ENCODE peak calls at places on chromosomes 6 and 20, in four cellular contexts. A is HepG2, J is A549, V is K562. T is an unnamed sample.

GRCh38 chr6:143061597-143062385 is 1.1 kb downstream of the AIG1 start:
- DNase-seq in A (peak; percentile 86), J (no peak), V (no peak), T (no peak)

GRCh38 chr6:14827366-14827765 is 418.5 kb upstream of the JARID2 start:
- DNase-seq in A (no peak), V (no peak), J (no peak), T (no peak)

GRCh38 chr6:13421425-13422057 is 65.9 kb downstream of the GFOD1 start:
- DNase-seq in J (no peak), A (no peak), V (no peak), T (no peak)

GRCh38 chr6:101614774-101615173 is 221.3 kb downstream of the GRIK2 start:
- DNase-seq in V (no peak), A (no peak), J (no peak), T (no peak)

GRCh38 chr6:3458706-3459421 is 2.0 kb upstream of the SLC22A23 start:
- DNase-seq in V (no peak), A (no peak), J (no peak), T (no peak)

GRCh38 chr6:2259002-2259494 is 13.6 kb upstream of the GMDS start:
- DNase-seq in A (peak; percentile 97), V (no peak), J (no peak), T (no peak)

GRCh38 chr6:27096834-27097511 is 150.5 kb upstream of the PRSS16 start:
- DNase-seq in A (no peak), V (no peak), J (peak; percentile 47), T (no peak)

GRCh38 chr20:38349856-38350255 is 3.6 kb downstream of the LBP start:
- DNase-seq in J (no peak), V (no peak), A (no peak), T (no peak)

GRCh38 chr6:118876201-118876600 is 17.8 kb upstream of the ASF1A start:
- DNase-seq in J (peak; percentile 6), A (peak; percentile 39), V (no peak), T (no peak)

GRCh38 chr6:129860901-129861665 is at the start of gene TMEM244:
- DNase-seq in J (no peak), A (no peak), V (no peak), T (no peak)

DNA sequence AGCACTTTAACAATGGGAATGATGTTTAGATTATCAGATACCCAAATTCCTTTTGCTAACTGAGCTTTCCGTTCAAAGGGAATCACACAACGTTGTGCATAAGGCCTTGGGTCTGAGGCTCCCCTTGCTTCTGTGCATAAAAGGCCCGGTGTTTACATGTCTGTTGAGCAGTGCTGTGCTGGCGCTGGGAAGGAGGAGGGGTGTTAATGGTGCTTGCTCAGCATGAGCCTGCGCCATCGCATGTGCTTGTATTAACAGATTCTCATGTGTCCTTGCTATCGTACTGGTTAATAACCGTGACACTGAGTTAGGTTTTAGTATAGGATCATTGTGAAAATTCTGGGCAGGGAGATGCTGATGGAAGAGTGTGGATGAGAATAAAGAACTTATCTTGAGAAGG is 62.2 kb upstream of the TRAF3IP2 start:
- DNase-seq in A (no peak), V (no peak), J (no peak), T (no peak)
- TF ChIP-seq REST in A (no peak), V (no peak), J (no peak), T (no peak)

GRCh38 chr6:105330913-105331312 is 72.0 kb downstream of the PREP start:
- DNase-seq in J (no peak), V (no peak), A (no peak), T (no peak)

GRCh38 chr6:105326216-105326615 is 76.7 kb downstream of the PREP start:
- DNase-seq in J (no peak), V (no peak), A (peak; percentile 52), T (no peak)

GRCh38 chr6:105330364-105330763 is 72.5 kb downstream of the PREP start:
- DNase-seq in V (no peak), A (no peak), J (no peak), T (no peak)

GRCh38 chr6:105324386-105325000 is 78.4 kb downstream of the PREP start:
- DNase-seq in V (no peak), J (no peak), A (no peak), T (no peak)

GRCh38 chr6:105326838-105327745 is 75.8 kb downstream of the PREP start:
- DNase-seq in A (no peak), V (no peak), J (no peak), T (no peak)
- TF ChIP-seq ESRRA in A (no peak), V (no peak), J (no peak), T (no peak)

GRCh38 chr6:99492137-99492536 is 23.1 kb downstream of the USP45 start:
- DNase-seq in J (no peak), A (no peak), V (no peak), T (no peak)
- TF ChIP-seq REST in J (no peak), A (no peak), V (no peak), T (no peak)

GRCh38 chr6:146429831-146430230 is 113.8 kb upstream of the RAB32 start:
- DNase-seq in J (no peak), A (no peak), V (no peak), T (no peak)

GRCh38 chr6:146434991-146435390 is 108.6 kb upstream of the RAB32 start:
- DNase-seq in J (no peak), V (no peak), A (no peak), T (no peak)

DNA sequence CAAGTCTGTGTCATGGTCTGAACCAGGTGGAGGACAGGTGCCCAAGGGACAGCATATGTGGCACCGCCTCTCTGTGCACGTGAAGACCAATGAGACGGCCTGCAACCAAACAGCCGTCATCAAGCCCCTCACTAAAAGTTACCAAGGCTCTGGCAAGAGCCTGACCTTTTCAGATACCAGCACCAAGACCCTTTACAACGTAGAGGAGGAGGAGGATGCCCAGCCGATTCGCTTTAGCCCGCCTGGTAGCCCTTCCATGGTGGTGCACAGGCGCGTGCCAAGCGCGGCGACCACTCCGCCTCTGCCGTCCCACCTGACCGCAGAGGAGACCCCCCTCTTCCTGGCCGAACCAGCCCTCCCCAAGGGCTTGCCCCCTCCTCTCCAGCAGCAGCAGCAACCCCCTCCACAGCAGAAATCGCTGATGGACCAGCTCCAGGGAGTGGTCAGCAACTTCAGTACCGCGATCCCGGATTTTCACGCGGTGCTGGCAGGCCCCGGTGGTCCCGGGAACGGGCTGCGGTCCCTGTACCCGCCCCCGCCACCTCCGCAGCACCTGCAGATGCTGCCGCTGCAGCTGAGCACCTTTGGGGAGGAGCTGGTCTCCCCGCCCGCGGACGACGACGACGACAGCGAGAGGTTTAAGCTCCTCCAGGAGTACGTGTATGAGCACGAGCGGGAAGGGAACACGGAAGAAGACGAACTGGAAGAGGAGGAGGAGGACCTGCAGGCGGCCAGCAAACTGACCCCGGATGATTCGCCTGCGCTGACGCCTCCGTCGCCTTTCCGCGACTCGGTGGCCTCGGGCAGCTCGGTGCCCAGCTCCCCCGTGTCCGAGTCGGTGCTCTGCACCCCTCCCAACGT is 109.5 kb upstream of the RAB32 start:
- DNase-seq in V (no peak), A (no peak), J (no peak), T (no peak)
- TF ChIP-seq ESRRA in V (no peak), A (no peak), J (no peak), T (no peak)

GRCh38 chr6:33981421-33981820 is 164.5 kb downstream of the GRM4 start:
- DNase-seq in A (no peak), J (no peak), V (no peak), T (no peak)

GRCh38 chr6:33981861-33982260 is 164.0 kb downstream of the GRM4 start:
- DNase-seq in J (no peak), A (no peak), V (no peak), T (no peak)

GRCh38 chr6:33983721-33984465 is 162.0 kb downstream of the GRM4 start:
- DNase-seq in J (no peak), A (no peak), V (no peak), T (no peak)

GRCh38 chr6:33984466-33985332 is 161.2 kb downstream of the GRM4 start:
- DNase-seq in A (no peak), J (no peak), V (no peak), T (no peak)

DNA sequence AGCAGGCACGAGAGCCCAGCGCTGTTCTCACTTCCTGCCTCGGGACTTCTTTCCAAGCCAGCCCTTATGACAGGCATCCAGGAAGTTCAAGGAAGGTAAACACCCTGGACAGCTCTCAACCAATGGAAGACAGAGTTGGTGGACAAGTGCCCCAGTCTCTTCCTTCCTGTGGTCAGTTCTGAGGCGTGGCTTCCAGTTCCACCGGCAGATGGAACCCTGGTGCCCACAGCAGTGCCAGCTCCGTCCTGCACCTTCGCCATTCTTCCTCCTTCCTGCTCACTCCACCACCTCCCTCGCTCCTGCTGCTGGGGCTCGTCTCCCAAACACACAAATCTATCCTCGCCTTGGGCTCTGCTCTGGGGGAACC is 162.8 kb downstream of the GRM4 start:
- DNase-seq in J (peak; percentile 35), A (peak; percentile 61), V (peak; percentile 52), T (no peak)
- TF ChIP-seq REST in J (no peak), A (peak; percentile 75), V (peak; percentile 82), T (no peak)

GRCh38 chr6:37540390-37540789 is 40.7 kb upstream of the CCDC167 start:
- DNase-seq in J (no peak), A (no peak), V (no peak), T (no peak)

GRCh38 chr6:37536462-37537225 is 37.0 kb upstream of the CCDC167 start:
- DNase-seq in J (no peak), A (no peak), V (no peak), T (no peak)

GRCh38 chr6:37535701-37536461 is 36.2 kb upstream of the CCDC167 start:
- DNase-seq in V (peak; percentile 68), A (no peak), J (no peak), T (no peak)

GRCh38 chr6:37539706-37540352 is 40.1 kb upstream of the CCDC167 start:
- DNase-seq in V (no peak), A (no peak), J (no peak), T (no peak)

GRCh38 chr6:37538107-37538506 is 38.4 kb upstream of the CCDC167 start:
- DNase-seq in A (peak; percentile 39), J (peak; percentile 60), V (peak; percentile 59), T (no peak)
- TF ChIP-seq ESRRA in A (no peak), J (no peak), V (no peak), T (no peak)

GRCh38 chr6:16128759-16129622 is at the start of gene MYLIP:
- DNase-seq in J (peak; percentile 77), V (peak; percentile 100), A (peak; percentile 93), T (peak; percentile 74)
- TF ChIP-seq REST in J (no peak), V (peak; percentile 79), A (peak; percentile 84), T (peak; percentile 45)

T was measured in GM12878.